ENCODE peak calls at places on chromosome 1, in eight cellular contexts. V is stomach, B is A549, Y is tibial nerve, G is sigmoid colon, P is K562, I is suprapubic skin, Z is transverse colon. D is an unnamed sample.

GRCh38 chr1:237139732-237140131 is 97.7 kb downstream of the RYR2 start:
- DNase-seq in V (no peak), B (no peak), Y (no peak), G (no peak), P (no peak), I (no peak), Z (no peak), D (no peak)

GRCh38 chr1:154186852-154187501 is 4.9 kb downstream of the TPM3 start:
- DNase-seq in V (no peak), B (no peak), Y (no peak), G (no peak), P (no peak), I (no peak), Z (no peak), D (no peak)

GRCh38 chr1:32494196-32494595 is 29.3 kb downstream of the ZBTB8B start:
- DNase-seq in V (no peak), B (no peak), Y (no peak), G (no peak), P (no peak), I (no peak), Z (no peak), D (no peak)

GRCh38 chr1:25017436-25018109 is 87.5 kb upstream of the RUNX3 start:
- DNase-seq in V (no peak), B (peak; percentile 23), Y (no peak), G (no peak), P (peak; percentile 34), I (no peak), Z (no peak), D (no peak)

GRCh38 chr1:66231162-66232077 is 302.5 kb upstream of the SGIP1 start:
- DNase-seq in V (no peak), B (peak; percentile 74), Y (no peak), G (no peak), P (no peak), I (no peak), Z (no peak), D (no peak)

GRCh38 chr1:183734600-183735036 is 70.3 kb upstream of the RGL1 start:
- DNase-seq in V (no peak), B (no peak), Y (peak; percentile 14), G (peak; percentile 79), P (no peak), I (no peak), Z (no peak), D (peak; percentile 59)

GRCh38 chr1:58968360-58968952 is 184.6 kb upstream of the JUN start:
- DNase-seq in V (peak; percentile 87), B (no peak), Y (peak; percentile 62), G (peak; percentile 94), P (peak; percentile 26), I (peak; percentile 79), Z (peak; percentile 72), D (peak; percentile 84)

GRCh38 chr1:109763646-109764415 is at the start of gene EPS8L3:
- DNase-seq in V (peak; percentile 80), B (peak; percentile 49), Y (peak; percentile 4), G (peak; percentile 60), P (no peak), I (peak; percentile 46), Z (peak; percentile 94), D (peak; percentile 25)

GRCh38 chr1:231642600-231643332 is 16.2 kb downstream of the DISC1 start:
- DNase-seq in V (no peak), B (no peak), Y (no peak), G (no peak), P (no peak), I (no peak), Z (no peak), D (no peak)

GRCh38 chr1:203792491-203792890 is 2.9 kb upstream of the ZBED6 start:
- DNase-seq in V (no peak), B (no peak), Y (no peak), G (no peak), P (no peak), I (no peak), Z (no peak), D (no peak)

GRCh38 chr1:90707363-90707710 is 9.8 kb downstream of the BARHL2 start:
- DNase-seq in V (peak; percentile 46), B (peak; percentile 27), Y (no peak), G (no peak), P (no peak), I (no peak), Z (peak; percentile 52), D (no peak)

GRCh38 chr1:45381243-45381642 is 41.0 kb upstream of the MUTYH start:
- DNase-seq in V (no peak), B (no peak), Y (no peak), G (no peak), P (no peak), I (no peak), Z (no peak), D (no peak)

GRCh38 chr1:183804916-183805734 is at the start of gene RGL1:
- DNase-seq in V (peak; percentile 46), B (peak; percentile 51), Y (peak; percentile 52), G (peak; percentile 94), P (no peak), I (peak; percentile 82), Z (peak; percentile 60), D (peak; percentile 75)

GRCh38 chr1:2113620-2114135 is 63.5 kb downstream of the PRKCZ start:
- DNase-seq in V (no peak), B (no peak), Y (no peak), G (no peak), P (no peak), I (no peak), Z (no peak), D (no peak)

GRCh38 chr1:232978827-232979226 is 28.4 kb downstream of the NTPCR start:
- DNase-seq in V (no peak), B (no peak), Y (no peak), G (no peak), P (no peak), I (no peak), Z (no peak), D (no peak)
- TF ChIP-seq EP300 in V (no peak), B (no peak), Y (no peak), G (no peak), P (no peak), I (no peak), Z (no peak), D (no peak)

GRCh38 chr1:168932539-168932938 is 174.0 kb upstream of the ATP1B1 start:
- DNase-seq in V (no peak), B (no peak), Y (no peak), G (no peak), P (no peak), I (no peak), Z (no peak), D (no peak)
- TF ChIP-seq POLR2A in V (no peak), B (no peak), Y (no peak), G (no peak), P (no peak), I (no peak), Z (no peak), D (no peak)

DNA sequence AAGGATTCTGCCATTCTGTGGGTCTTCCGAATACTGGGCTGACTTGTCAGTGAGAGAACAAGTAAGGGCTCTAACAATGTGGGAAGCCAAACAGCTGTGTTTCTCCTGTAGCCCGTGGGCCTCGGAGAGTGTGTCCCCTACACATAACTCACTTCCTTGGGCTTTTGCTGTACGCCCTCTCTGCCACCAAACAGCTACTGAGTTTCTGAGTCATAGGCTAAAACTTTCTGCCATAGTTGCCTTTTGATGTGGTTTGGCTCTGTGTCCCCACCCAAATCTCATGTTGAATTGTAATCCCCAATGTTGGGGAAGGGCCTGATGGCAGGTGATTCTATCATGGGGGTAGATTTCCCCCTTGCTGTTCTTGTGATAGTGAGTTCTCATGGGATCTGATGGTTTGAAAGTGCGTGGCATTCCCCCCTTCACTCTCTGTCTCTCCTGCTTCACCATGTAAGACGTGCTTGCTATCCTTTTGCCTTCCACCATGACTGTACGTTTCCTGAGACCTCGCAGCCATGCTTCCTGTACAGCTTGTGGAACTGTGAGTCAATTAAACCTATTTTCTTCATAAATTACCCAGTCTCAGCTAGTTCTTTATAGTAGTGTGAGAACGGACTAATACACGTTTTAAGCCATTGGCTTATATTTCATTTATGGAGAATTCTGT is 194.8 kb upstream of the HMCN1 start:
- DNase-seq in V (no peak), B (no peak), Y (no peak), G (no peak), P (no peak), I (no peak), Z (no peak), D (no peak)
- TF ChIP-seq EP300 in V (no peak), B (no peak), Y (no peak), G (no peak), P (no peak), I (no peak), Z (no peak), D (no peak)

GRCh38 chr1:64756770-64757169 is 11.9 kb downstream of the RAVER2 start:
- DNase-seq in V (no peak), B (no peak), Y (no peak), G (no peak), P (no peak), I (no peak), Z (no peak), D (no peak)
- TF ChIP-seq POLR2A in V (no peak), B (no peak), Y (no peak), G (no peak), P (no peak), I (no peak), Z (no peak), D (no peak)

GRCh38 chr1:38075191-38075590 is 28.6 kb upstream of the POU3F1 start:
- DNase-seq in V (no peak), B (no peak), Y (no peak), G (no peak), P (no peak), I (no peak), Z (no peak), D (no peak)

GRCh38 chr1:38073926-38074677 is 27.5 kb upstream of the POU3F1 start:
- DNase-seq in V (no peak), B (no peak), Y (no peak), G (no peak), P (no peak), I (no peak), Z (no peak), D (no peak)

GRCh38 chr1:38076455-38076854 is 29.9 kb upstream of the POU3F1 start:
- DNase-seq in V (no peak), B (no peak), Y (no peak), G (no peak), P (no peak), I (no peak), Z (no peak), D (no peak)

GRCh38 chr1:38077523-38078147 is 31.0 kb upstream of the POU3F1 start:
- DNase-seq in V (no peak), B (no peak), Y (no peak), G (no peak), P (no peak), I (no peak), Z (no peak), D (no peak)

GRCh38 chr1:38076038-38076437 is 29.4 kb upstream of the POU3F1 start:
- DNase-seq in V (no peak), B (no peak), Y (no peak), G (no peak), P (peak; percentile 69), I (no peak), Z (no peak), D (no peak)
- TF ChIP-seq EP300 in V (no peak), B (no peak), Y (no peak), G (no peak), P (no peak), I (no peak), Z (no peak), D (no peak)